ENCODE peak calls at places on chromosomes 12 and 14, in nine cellular contexts. R, P, C, M, D, L, B, U and H are unnamed samples.

GRCh38 chr14:72657214-72657921 is 236.5 kb downstream of the DPF3 start:
- DNase-seq in R (no peak), P (no peak), C (no peak), M (no peak), D (peak; percentile 50), L (no peak), B (no peak), U (no peak), H (no peak)

GRCh38 chr12:122048156-122048555 is 26.5 kb downstream of the BCL7A start:
- DNase-seq in R (no peak), P (no peak), C (no peak), M (no peak), D (peak; percentile 26), L (no peak), B (no peak), U (no peak), H (no peak)

GRCh38 chr12:51399893-51400292 is 8.7 kb upstream of the GALNT6 start:
- DNase-seq in R (no peak), P (no peak), C (no peak), M (no peak), D (no peak), L (no peak), B (no peak), U (no peak), H (no peak)

GRCh38 chr12:88520436-88520820 is 59.8 kb downstream of the KITLG start:
- DNase-seq in R (no peak), P (no peak), C (no peak), M (no peak), D (no peak), L (no peak), B (no peak), U (no peak), H (no peak)

GRCh38 chr12:32477714-32478113 is 78.4 kb downstream of the FGD4 start:
- DNase-seq in R (no peak), P (no peak), C (no peak), M (peak; percentile 35), D (no peak), L (no peak), B (no peak), U (no peak), H (no peak)

GRCh38 chr14:93536945-93537344 is 106.2 kb downstream of the UNC79 start:
- DNase-seq in R (no peak), P (no peak), C (no peak), M (peak; percentile 57), D (no peak), L (no peak), B (no peak), U (no peak), H (no peak)

GRCh38 chr12:124005736-124006581 is 32.9 kb downstream of the ZNF664 start:
- DNase-seq in R (no peak), P (no peak), C (no peak), M (no peak), D (no peak), L (no peak), B (no peak), U (no peak), H (no peak)

GRCh38 chr12:8844665-8845064 is 22.2 kb downstream of the A2ML1 start:
- DNase-seq in R (peak; percentile 73), P (peak; percentile 87), C (peak; percentile 51), M (peak; percentile 20), D (peak; percentile 16), L (no peak), B (no peak), U (peak; percentile 64), H (peak; percentile 74)

GRCh38 chr14:34596891-34597290 is 33.1 kb downstream of the SNX6 start:
- DNase-seq in R (no peak), P (no peak), C (no peak), M (no peak), D (no peak), L (no peak), B (no peak), U (no peak), H (no peak)

GRCh38 chr14:98606041-98606640 is 665.9 kb downstream of the BCL11B start:
- DNase-seq in R (no peak), P (no peak), C (no peak), M (no peak), D (no peak), L (no peak), B (no peak), U (no peak), H (no peak)

GRCh38 chr14:64741200-64741599 is 37.0 kb downstream of the PLEKHG3 start:
- DNase-seq in R (no peak), P (no peak), C (no peak), M (no peak), D (no peak), L (no peak), B (no peak), U (no peak), H (no peak)

GRCh38 chr14:64736271-64737131 is 32.3 kb downstream of the PLEKHG3 start:
- DNase-seq in R (peak; percentile 92), P (peak; percentile 94), C (no peak), M (no peak), D (no peak), L (no peak), B (no peak), U (peak; percentile 15), H (peak; percentile 19)

GRCh38 chr14:64734990-64735389 is 30.8 kb downstream of the PLEKHG3 start:
- DNase-seq in R (no peak), P (peak; percentile 50), C (peak; percentile 28), M (no peak), D (no peak), L (no peak), B (no peak), U (no peak), H (peak; percentile 11)

GRCh38 chr14:64738306-64738879 is 34.2 kb downstream of the PLEKHG3 start:
- DNase-seq in R (no peak), P (peak; percentile 83), C (no peak), M (no peak), D (no peak), L (no peak), B (no peak), U (no peak), H (no peak)

GRCh38 chr14:64737391-64738305 is 33.4 kb downstream of the PLEKHG3 start:
- DNase-seq in R (no peak), P (peak; percentile 74), C (no peak), M (no peak), D (no peak), L (no peak), B (no peak), U (no peak), H (no peak)
- H3K4me1 ChIP-seq in R (peaks cover 19% of the 10 kb centered on the region), P (peaks cover 39% of the 10 kb centered on the region), C (peaks cover 16% of the 10 kb centered on the region), M (no peaks in the 10 kb centered on the region), D (no peaks in the 10 kb centered on the region), L (peaks cover 9% of the 10 kb centered on the region), B (peaks cover 8% of the 10 kb centered on the region), U (no peaks in the 10 kb centered on the region), H (peaks cover 6% of the 10 kb centered on the region)

GRCh38 chr12:117069126-117069788 is 30.0 kb downstream of the TESC start:
- DNase-seq in R (no peak), P (no peak), C (no peak), M (no peak), D (no peak), L (no peak), B (no peak), U (no peak), H (no peak)

GRCh38 chr12:117068492-117068891 is 30.7 kb downstream of the TESC start:
- DNase-seq in R (no peak), P (no peak), C (no peak), M (no peak), D (no peak), L (no peak), B (no peak), U (no peak), H (no peak)

GRCh38 chr12:117064596-117064995 is 34.6 kb downstream of the TESC start:
- DNase-seq in R (no peak), P (no peak), C (no peak), M (no peak), D (no peak), L (no peak), B (no peak), U (no peak), H (no peak)

GRCh38 chr12:117067638-117068037 is 31.6 kb downstream of the TESC start:
- DNase-seq in R (no peak), P (no peak), C (no peak), M (no peak), D (no peak), L (no peak), B (no peak), U (no peak), H (no peak)

GRCh38 chr12:117067016-117067415 is 32.2 kb downstream of the TESC start:
- DNase-seq in R (no peak), P (no peak), C (no peak), M (no peak), D (no peak), L (no peak), B (no peak), U (no peak), H (no peak)
- H3K4me1 ChIP-seq in R (peaks cover 6% of the 10 kb centered on the region), P (no peaks in the 10 kb centered on the region), C (no peaks in the 10 kb centered on the region), M (peaks cover 4% of the 10 kb centered on the region), D (no peaks in the 10 kb centered on the region), L (peaks cover 13% of the 10 kb centered on the region), B (peaks cover 25% of the 10 kb centered on the region), U (no peaks in the 10 kb centered on the region), H (peaks cover 55% of the 10 kb centered on the region)

GRCh38 chr12:81502912-81503695 is 256.0 kb downstream of the PPFIA2 start:
- DNase-seq in R (no peak), P (no peak), C (no peak), M (no peak), D (peak; percentile 45), L (no peak), B (no peak), U (no peak), H (no peak)
- H3K4me1 ChIP-seq in R (no peaks in the 10 kb centered on the region), P (no peaks in the 10 kb centered on the region), C (no peaks in the 10 kb centered on the region), M (no peaks in the 10 kb centered on the region), D (no peaks in the 10 kb centered on the region), L (no peaks in the 10 kb centered on the region), B (no peaks in the 10 kb centered on the region), U (peaks cover 3% of the 10 kb centered on the region), H (peaks cover 5% of the 10 kb centered on the region)

GRCh38 chr12:93169536-93169935 is 208.2 kb upstream of the NUDT4 start:
- DNase-seq in R (no peak), P (no peak), C (no peak), M (no peak), D (no peak), L (no peak), B (no peak), U (no peak), H (no peak)
- H3K4me1 ChIP-seq in R (no peaks in the 10 kb centered on the region), P (no peaks in the 10 kb centered on the region), C (no peaks in the 10 kb centered on the region), M (peaks cover 9% of the 10 kb centered on the region), D (peaks cover 17% of the 10 kb centered on the region), L (peaks cover 6% of the 10 kb centered on the region), B (no peaks in the 10 kb centered on the region), U (peaks cover 16% of the 10 kb centered on the region), H (peaks cover 31% of the 10 kb centered on the region)